ENCODE peak calls at places on chromosomes 3 and 15, in eight cellular contexts. One of them, this sample, is unnamed.

GRCh38 chr15:72588096-72588495 is 66.4 kb upstream of the GOLGA6B start:
- DNase-seq in HTR-8/SVneo: no peak
- DNase-seq in stimulated activated CD8-positive, alpha-beta memory T cell treated with anti-CD3 and anti-CD28 coated beads, Interleukin-15, amount 100 ng/mL, for 1 hour: no peak
- DNase-seq in activated CD8-positive, alpha-beta memory T cell treated with anti-CD3 and anti-CD28 coated beads for 48 hours: no peak
- DNase-seq in mesendoderm: no peak
- DNase-seq in dorsolateral prefrontal cortex: no peak
- DNase-seq in HT1080: no peak
- DNase-seq in lung microvascular endothelial cell: no peak
- DNase-seq in this sample: no peak

GRCh38 chr3:174531262-174531982 is 327.7 kb upstream of the NAALADL2 start:
- DNase-seq in HTR-8/SVneo: no peak
- DNase-seq in stimulated activated CD8-positive, alpha-beta memory T cell treated with anti-CD3 and anti-CD28 coated beads, Interleukin-15, amount 100 ng/mL, for 1 hour: no peak
- DNase-seq in activated CD8-positive, alpha-beta memory T cell treated with anti-CD3 and anti-CD28 coated beads for 48 hours: no peak
- DNase-seq in mesendoderm: no peak
- DNase-seq in dorsolateral prefrontal cortex: no peak
- DNase-seq in HT1080: no peak
- DNase-seq in lung microvascular endothelial cell: no peak
- DNase-seq in this sample: no peak

GRCh38 chr15:58852347-58852746 is 81.1 kb downstream of the SLTM start:
- DNase-seq in HTR-8/SVneo: no peak
- DNase-seq in stimulated activated CD8-positive, alpha-beta memory T cell treated with anti-CD3 and anti-CD28 coated beads, Interleukin-15, amount 100 ng/mL, for 1 hour: no peak
- DNase-seq in activated CD8-positive, alpha-beta memory T cell treated with anti-CD3 and anti-CD28 coated beads for 48 hours: no peak
- DNase-seq in mesendoderm: peak
- DNase-seq in dorsolateral prefrontal cortex: no peak
- DNase-seq in HT1080: peak
- DNase-seq in lung microvascular endothelial cell: no peak
- DNase-seq in this sample: no peak

GRCh38 chr15:67807141-67807540 is 18.2 kb upstream of the SKOR1 start:
- DNase-seq in HTR-8/SVneo: no peak
- DNase-seq in stimulated activated CD8-positive, alpha-beta memory T cell treated with anti-CD3 and anti-CD28 coated beads, Interleukin-15, amount 100 ng/mL, for 1 hour: no peak
- DNase-seq in activated CD8-positive, alpha-beta memory T cell treated with anti-CD3 and anti-CD28 coated beads for 48 hours: no peak
- DNase-seq in mesendoderm: no peak
- DNase-seq in dorsolateral prefrontal cortex: no peak
- DNase-seq in HT1080: no peak
- DNase-seq in lung microvascular endothelial cell: no peak
- DNase-seq in this sample: no peak

GRCh38 chr3:161273589-161274218 is 52.6 kb downstream of the NMD3 start:
- DNase-seq in HTR-8/SVneo: no peak
- DNase-seq in stimulated activated CD8-positive, alpha-beta memory T cell treated with anti-CD3 and anti-CD28 coated beads, Interleukin-15, amount 100 ng/mL, for 1 hour: no peak
- DNase-seq in activated CD8-positive, alpha-beta memory T cell treated with anti-CD3 and anti-CD28 coated beads for 48 hours: no peak
- DNase-seq in mesendoderm: peak
- DNase-seq in dorsolateral prefrontal cortex: no peak
- DNase-seq in HT1080: peak
- DNase-seq in lung microvascular endothelial cell: peak
- DNase-seq in this sample: peak

GRCh38 chr15:33114484-33114767 is 80.1 kb downstream of the FMN1 start:
- DNase-seq in HTR-8/SVneo: peak
- DNase-seq in stimulated activated CD8-positive, alpha-beta memory T cell treated with anti-CD3 and anti-CD28 coated beads, Interleukin-15, amount 100 ng/mL, for 1 hour: no peak
- DNase-seq in activated CD8-positive, alpha-beta memory T cell treated with anti-CD3 and anti-CD28 coated beads for 48 hours: no peak
- DNase-seq in mesendoderm: no peak
- DNase-seq in dorsolateral prefrontal cortex: no peak
- DNase-seq in HT1080: peak
- DNase-seq in lung microvascular endothelial cell: peak
- DNase-seq in this sample: no peak

GRCh38 chr3:170180107-170180951 is 1.2 kb downstream of the PHC3 start:
- DNase-seq in HTR-8/SVneo: no peak
- DNase-seq in stimulated activated CD8-positive, alpha-beta memory T cell treated with anti-CD3 and anti-CD28 coated beads, Interleukin-15, amount 100 ng/mL, for 1 hour: no peak
- DNase-seq in activated CD8-positive, alpha-beta memory T cell treated with anti-CD3 and anti-CD28 coated beads for 48 hours: no peak
- DNase-seq in mesendoderm: peak
- DNase-seq in dorsolateral prefrontal cortex: no peak
- DNase-seq in HT1080: peak
- DNase-seq in lung microvascular endothelial cell: peak
- DNase-seq in this sample: no peak

GRCh38 chr3:132997404-132997803 is 40.8 kb upstream of the TMEM108 start:
- DNase-seq in HTR-8/SVneo: no peak
- DNase-seq in stimulated activated CD8-positive, alpha-beta memory T cell treated with anti-CD3 and anti-CD28 coated beads, Interleukin-15, amount 100 ng/mL, for 1 hour: no peak
- DNase-seq in activated CD8-positive, alpha-beta memory T cell treated with anti-CD3 and anti-CD28 coated beads for 48 hours: no peak
- DNase-seq in mesendoderm: no peak
- DNase-seq in dorsolateral prefrontal cortex: no peak
- DNase-seq in HT1080: no peak
- DNase-seq in lung microvascular endothelial cell: no peak
- DNase-seq in this sample: no peak

GRCh38 chr15:66720206-66721010 is 18.4 kb downstream of the SMAD6 start:
- DNase-seq in HTR-8/SVneo: no peak
- DNase-seq in stimulated activated CD8-positive, alpha-beta memory T cell treated with anti-CD3 and anti-CD28 coated beads, Interleukin-15, amount 100 ng/mL, for 1 hour: no peak
- DNase-seq in activated CD8-positive, alpha-beta memory T cell treated with anti-CD3 and anti-CD28 coated beads for 48 hours: no peak
- DNase-seq in mesendoderm: no peak
- DNase-seq in dorsolateral prefrontal cortex: no peak
- DNase-seq in HT1080: peak
- DNase-seq in lung microvascular endothelial cell: peak
- DNase-seq in this sample: no peak

GRCh38 chr3:77468408-77469045 is 428.6 kb downstream of the ROBO2 start:
- DNase-seq in HTR-8/SVneo: no peak
- DNase-seq in stimulated activated CD8-positive, alpha-beta memory T cell treated with anti-CD3 and anti-CD28 coated beads, Interleukin-15, amount 100 ng/mL, for 1 hour: no peak
- DNase-seq in activated CD8-positive, alpha-beta memory T cell treated with anti-CD3 and anti-CD28 coated beads for 48 hours: no peak
- DNase-seq in mesendoderm: no peak
- DNase-seq in dorsolateral prefrontal cortex: no peak
- DNase-seq in HT1080: no peak
- DNase-seq in lung microvascular endothelial cell: no peak
- DNase-seq in this sample: no peak

GRCh38 chr15:55800216-55800615 is 57.3 kb upstream of the PRTG start:
- DNase-seq in HTR-8/SVneo: no peak
- DNase-seq in stimulated activated CD8-positive, alpha-beta memory T cell treated with anti-CD3 and anti-CD28 coated beads, Interleukin-15, amount 100 ng/mL, for 1 hour: no peak
- DNase-seq in activated CD8-positive, alpha-beta memory T cell treated with anti-CD3 and anti-CD28 coated beads for 48 hours: no peak
- DNase-seq in mesendoderm: no peak
- DNase-seq in dorsolateral prefrontal cortex: no peak
- DNase-seq in HT1080: no peak
- DNase-seq in lung microvascular endothelial cell: no peak
- DNase-seq in this sample: no peak

GRCh38 chr15:79878078-79878705 is 18.6 kb downstream of the MTHFS start:
- DNase-seq in HTR-8/SVneo: no peak
- DNase-seq in stimulated activated CD8-positive, alpha-beta memory T cell treated with anti-CD3 and anti-CD28 coated beads, Interleukin-15, amount 100 ng/mL, for 1 hour: no peak
- DNase-seq in activated CD8-positive, alpha-beta memory T cell treated with anti-CD3 and anti-CD28 coated beads for 48 hours: no peak
- DNase-seq in mesendoderm: peak
- DNase-seq in dorsolateral prefrontal cortex: no peak
- DNase-seq in HT1080: no peak
- DNase-seq in lung microvascular endothelial cell: peak
- DNase-seq in this sample: no peak

GRCh38 chr3:197027896-197028710 is 1.5 kb downstream of the MELTF start:
- DNase-seq in HTR-8/SVneo: no peak
- DNase-seq in stimulated activated CD8-positive, alpha-beta memory T cell treated with anti-CD3 and anti-CD28 coated beads, Interleukin-15, amount 100 ng/mL, for 1 hour: no peak
- DNase-seq in activated CD8-positive, alpha-beta memory T cell treated with anti-CD3 and anti-CD28 coated beads for 48 hours: no peak
- DNase-seq in mesendoderm: no peak
- DNase-seq in dorsolateral prefrontal cortex: no peak
- DNase-seq in HT1080: peak
- DNase-seq in lung microvascular endothelial cell: no peak
- DNase-seq in this sample: no peak

GRCh38 chr3:36991923-36992805 is 767 bp downstream of the EPM2AIP1 start:
- DNase-seq in HTR-8/SVneo: no peak
- DNase-seq in stimulated activated CD8-positive, alpha-beta memory T cell treated with anti-CD3 and anti-CD28 coated beads, Interleukin-15, amount 100 ng/mL, for 1 hour: no peak
- DNase-seq in activated CD8-positive, alpha-beta memory T cell treated with anti-CD3 and anti-CD28 coated beads for 48 hours: peak
- DNase-seq in mesendoderm: no peak
- DNase-seq in dorsolateral prefrontal cortex: no peak
- DNase-seq in HT1080: peak
- DNase-seq in lung microvascular endothelial cell: peak
- DNase-seq in this sample: peak

This sample was measured in tibial nerve.